ENCODE peak calls at places on chromosome 1, in eight cellular contexts. X is colonic mucosa; Y is pancreas; O is fibroblast of lung; Q is left ventricle myocardium inferior; N is heart left ventricle; H is kidney; L is CD8-positive, alpha-beta T cell. R is an unnamed sample.
A peak's percentile ranks its signal among the peaks of the same experiment; 100 is the strongest.

GRCh38 chr1:115052454-115053083 is 22.9 kb downstream of the TSHB start:
- DNase-seq in X (peak; percentile 63), O (peak; percentile 49), L (peak; percentile 59), N (no peak), H (no peak), Y (no peak), Q (peak; percentile 29), R (no peak)

GRCh38 chr1:236689713-236690569 is 3.6 kb downstream of the ACTN2 start:
- DNase-seq in O (no peak), Q (peak; percentile 39), X (no peak), N (peak; percentile 47), L (no peak), Y (no peak), H (no peak), R (no peak)

GRCh38 chr1:16218014-16218673 is 5.7 kb upstream of the ARHGEF19 start:
- DNase-seq in N (no peak), H (no peak), L (no peak), X (peak; percentile 67), Y (no peak), O (no peak), Q (no peak), R (no peak)

GRCh38 chr1:211155040-211155439 is 21.1 kb upstream of the KCNH1 start:
- DNase-seq in X (no peak), N (no peak), H (no peak), L (no peak), O (no peak), Q (no peak), Y (no peak), R (no peak)

GRCh38 chr1:161209790-161210409 is 5.2 kb upstream of the FCER1G start:
- DNase-seq in Y (peak; percentile 79), H (peak; percentile 83), O (peak; percentile 70), L (peak; percentile 83), N (peak; percentile 76), Q (peak; percentile 66), X (peak; percentile 73), R (peak; percentile 84)

GRCh38 chr1:50414853-50415234 is 8.4 kb downstream of the DMRTA2 start:
- DNase-seq in L (no peak), X (no peak), Y (no peak), N (no peak), Q (no peak), O (no peak), H (no peak), R (no peak)

GRCh38 chr1:234602334-234603220 is 7.4 kb downstream of the IRF2BP2 start:
- DNase-seq in Y (no peak), H (no peak), X (peak; percentile 69), O (peak; percentile 96), Q (no peak), L (no peak), N (peak; percentile 44), R (no peak)

GRCh38 chr1:33382651-33383415 is 48.1 kb downstream of the PHC2 start:
- DNase-seq in H (no peak), L (no peak), Y (no peak), X (no peak), N (no peak), Q (no peak), O (no peak), R (no peak)

GRCh38 chr1:85334962-85335361 is 58.5 kb upstream of the BCL10 start:
- DNase-seq in Y (no peak), O (peak; percentile 43), N (no peak), Q (no peak), H (no peak), X (no peak), L (no peak), R (no peak)

GRCh38 chr1:231442735-231443134 is 20.6 kb upstream of the EGLN1 start:
- DNase-seq in N (no peak), Q (no peak), L (no peak), O (peak; percentile 9), X (no peak), H (no peak), Y (no peak), R (no peak)

GRCh38 chr1:234222561-234223280 is 150.5 kb upstream of the COA6 start:
- DNase-seq in H (no peak), Q (no peak), Y (no peak), O (no peak), N (no peak), X (no peak), L (no peak), R (no peak)

GRCh38 chr1:219961684-219962083 is 33.3 kb upstream of the SLC30A10 start:
- DNase-seq in Y (no peak), N (no peak), O (no peak), H (no peak), L (no peak), Q (no peak), X (no peak), R (no peak)

DNA sequence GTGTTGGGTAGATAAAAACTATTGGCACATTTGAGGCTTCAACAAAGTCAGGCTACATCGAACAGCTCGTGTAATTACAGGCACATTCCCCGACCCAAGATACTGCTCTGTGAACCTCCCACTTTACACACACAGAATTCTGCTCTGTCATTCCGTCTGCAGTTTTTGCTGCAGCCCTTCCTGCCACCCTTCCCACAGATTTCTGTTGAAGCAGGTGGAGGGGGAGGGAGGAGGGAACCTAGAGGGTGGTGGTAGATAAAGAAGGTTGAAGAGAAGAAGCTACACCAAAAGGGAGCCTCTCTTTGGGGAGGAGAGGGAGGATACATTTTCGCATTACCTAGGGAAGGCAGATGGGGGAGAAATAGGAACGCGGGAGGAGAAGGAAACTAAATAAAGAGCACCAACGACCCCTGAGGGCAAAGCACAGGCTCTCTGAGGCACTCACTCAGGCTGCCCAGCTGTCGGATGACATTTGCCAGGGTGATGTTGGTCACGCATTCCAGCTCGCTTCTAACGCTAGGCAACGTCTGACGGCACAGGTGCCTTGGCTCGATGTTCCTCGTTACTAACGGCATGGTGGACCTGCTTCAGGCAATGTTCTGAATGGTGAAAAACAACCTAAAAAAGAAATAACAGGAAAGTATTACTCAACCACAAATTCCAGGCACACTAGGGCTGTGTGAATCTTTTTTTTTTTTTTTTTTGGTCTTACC is 36.0 kb downstream of the GPR3 start:
- DNase-seq in O (no peak), X (no peak), Q (peak; percentile 57), H (peak; percentile 81), Y (no peak), N (peak; percentile 47), L (no peak), R (no peak)
- H3K27ac ChIP-seq in O (no peak overlapping the region), X (peak overlapping the region; percentile 7), Q (peak overlapping the region; percentile 90), H (peak overlapping the region; percentile 70), Y (no peak overlapping the region), N (peak overlapping the region; percentile 83), L (peak overlapping the region; percentile 19), R (peak overlapping the region; percentile 90)

GRCh38 chr1:241848680-241849344 is 808 bp downstream of the EXO1 start:
- DNase-seq in X (no peak), Y (no peak), H (no peak), N (no peak), O (no peak), Q (no peak), L (no peak), R (no peak)
- H3K27ac ChIP-seq in X (no peak overlapping the region), Y (no peak overlapping the region), H (no peak overlapping the region), N (no peak overlapping the region), O (peak overlapping the region; percentile 98), Q (no peak overlapping the region), L (no peak overlapping the region), R (no peak overlapping the region)

GRCh38 chr1:229280037-229280828 is 9.3 kb downstream of the RAB4A start:
- DNase-seq in L (no peak), X (no peak), Q (no peak), H (no peak), N (no peak), Y (no peak), O (no peak), R (no peak)
- H3K27ac ChIP-seq in L (no peak overlapping the region), X (peak overlapping the region; percentile 66), Q (no peak overlapping the region), H (no peak overlapping the region), N (no peak overlapping the region), Y (no peak overlapping the region), O (no peak overlapping the region), R (no peak overlapping the region)

GRCh38 chr1:225617479-225617878 is 35.4 kb downstream of the ENAH start:
- DNase-seq in Q (no peak), N (no peak), Y (no peak), X (no peak), L (no peak), H (no peak), O (no peak), R (no peak)
- H3K27ac ChIP-seq in Q (no peak overlapping the region), N (no peak overlapping the region), Y (no peak overlapping the region), X (no peak overlapping the region), L (no peak overlapping the region), H (no peak overlapping the region), O (no peak overlapping the region), R (no peak overlapping the region)

GRCh38 chr1:94798472-94798871 is 21.7 kb upstream of the SLC44A3 start:
- DNase-seq in X (no peak), H (no peak), Q (no peak), O (no peak), N (no peak), L (no peak), Y (no peak), R (no peak)

GRCh38 chr1:94796269-94796668 is 23.9 kb upstream of the SLC44A3 start:
- DNase-seq in Q (no peak), L (no peak), N (no peak), O (no peak), X (no peak), H (no peak), Y (no peak), R (no peak)

GRCh38 chr1:94795321-94795899 is 24.7 kb upstream of the SLC44A3 start:
- DNase-seq in H (no peak), O (no peak), Y (no peak), N (no peak), X (no peak), L (no peak), Q (no peak), R (no peak)

GRCh38 chr1:94798054-94798453 is 22.1 kb upstream of the SLC44A3 start:
- DNase-seq in L (no peak), X (no peak), Y (no peak), N (no peak), O (no peak), H (no peak), Q (no peak), R (no peak)

GRCh38 chr1:94797286-94797685 is 22.9 kb upstream of the SLC44A3 start:
- DNase-seq in Q (no peak), X (no peak), O (no peak), L (no peak), H (no peak), Y (no peak), N (no peak), R (no peak)
- H3K27ac ChIP-seq in Q (no peak overlapping the region), X (no peak overlapping the region), O (peak overlapping the region; percentile 9), L (no peak overlapping the region), H (no peak overlapping the region), Y (no peak overlapping the region), N (no peak overlapping the region), R (no peak overlapping the region)